ENCODE peak calls at places on chromosome 1, in five cellular contexts. G is fibroblast of lung, N is stromal cell of bone marrow, Q is OCI-LY7, J is suprapubic skin. Z is an unnamed sample.
A peak's percentile ranks its signal among the peaks of the same experiment; 100 is the strongest.

GRCh38 chr1:52955129-52955970 is 28.3 kb downstream of the SCP2 start:
- DNase-seq in G (peak; percentile 67), J (no peak), Q (no peak), N (peak; percentile 77), Z (peak; percentile 75)

GRCh38 chr1:227890451-227891222 is 57.1 kb downstream of the WNT9A start:
- DNase-seq in J (peak; percentile 71), G (no peak), N (no peak), Q (no peak), Z (no peak)

GRCh38 chr1:237042892-237043576 is 1.1 kb downstream of the RYR2 start:
- DNase-seq in Q (no peak), N (no peak), G (peak; percentile 9), J (no peak), Z (peak; percentile 18)

GRCh38 chr1:41417746-41418145 is 56.5 kb downstream of the FOXO6 start:
- DNase-seq in G (no peak), Q (no peak), N (no peak), J (no peak), Z (no peak)

GRCh38 chr1:45608475-45609156 is 15.2 kb downstream of the CCDC17 start:
- DNase-seq in Q (peak; percentile 29), G (no peak), J (no peak), N (no peak), Z (no peak)

GRCh38 chr1:65921461-65921860 is 128.8 kb downstream of the PDE4B start:
- DNase-seq in Q (no peak), J (no peak), G (no peak), N (no peak), Z (peak; percentile 3)

GRCh38 chr1:165683848-165684485 is 14.4 kb downstream of the ALDH9A1 start:
- DNase-seq in J (no peak), Q (no peak), G (peak; percentile 53), N (no peak), Z (no peak)

GRCh38 chr1:115529216-115529897 is 112.4 kb upstream of the VANGL1 start:
- DNase-seq in G (no peak), Q (no peak), N (no peak), J (no peak), Z (no peak)

GRCh38 chr1:70143052-70143659 is 62.2 kb downstream of the LRRC40 start:
- DNase-seq in J (no peak), G (peak; percentile 76), Q (no peak), N (peak; percentile 45), Z (no peak)